ENCODE peak calls at places on chromosomes 1 and 21, in nine cellular contexts. One of them, this sample, is unnamed.

GRCh38 chr1:206769331-206769731 is 1.2 kb upstream of the IL19 start:
- DNase-seq in naive thymus-derived CD4-positive, alpha-beta T cell: peak; percentile 41
- DNase-seq in cardiac muscle cell: no peak
- DNase-seq in CD8-positive, alpha-beta T cell: peak; percentile 67
- DNase-seq in neural progenitor cell: no peak
- DNase-seq in uterus: no peak
- DNase-seq in A549: no peak
- DNase-seq in suprapubic skin: no peak
- DNase-seq in CD4-positive, CD25-positive, alpha-beta regulatory T cell: peak; percentile 87
- DNase-seq in this sample: no peak

GRCh38 chr1:59238993-59239392 is 57.9 kb upstream of the FGGY start:
- DNase-seq in naive thymus-derived CD4-positive, alpha-beta T cell: no peak
- DNase-seq in cardiac muscle cell: no peak
- DNase-seq in CD8-positive, alpha-beta T cell: no peak
- DNase-seq in neural progenitor cell: no peak
- DNase-seq in uterus: no peak
- DNase-seq in A549: no peak
- DNase-seq in suprapubic skin: no peak
- DNase-seq in CD4-positive, CD25-positive, alpha-beta regulatory T cell: no peak
- DNase-seq in this sample: no peak

GRCh38 chr1:115189814-115190541 is 100.7 kb upstream of the TSPAN2 start:
- DNase-seq in naive thymus-derived CD4-positive, alpha-beta T cell: no peak
- DNase-seq in cardiac muscle cell: peak; percentile 58
- DNase-seq in CD8-positive, alpha-beta T cell: no peak
- DNase-seq in neural progenitor cell: no peak
- DNase-seq in uterus: peak; percentile 60
- DNase-seq in A549: peak; percentile 55
- DNase-seq in suprapubic skin: no peak
- DNase-seq in CD4-positive, CD25-positive, alpha-beta regulatory T cell: no peak
- DNase-seq in this sample: peak; percentile 47

GRCh38 chr1:235018720-235019444 is 109.8 kb downstream of the TOMM20 start:
- DNase-seq in naive thymus-derived CD4-positive, alpha-beta T cell: no peak
- DNase-seq in cardiac muscle cell: no peak
- DNase-seq in CD8-positive, alpha-beta T cell: no peak
- DNase-seq in neural progenitor cell: no peak
- DNase-seq in uterus: no peak
- DNase-seq in A549: no peak
- DNase-seq in suprapubic skin: no peak
- DNase-seq in CD4-positive, CD25-positive, alpha-beta regulatory T cell: no peak
- DNase-seq in this sample: no peak

GRCh38 chr1:62301726-62302390 is 17.4 kb downstream of the KANK4 start:
- DNase-seq in naive thymus-derived CD4-positive, alpha-beta T cell: no peak
- DNase-seq in cardiac muscle cell: no peak
- DNase-seq in CD8-positive, alpha-beta T cell: no peak
- DNase-seq in neural progenitor cell: no peak
- DNase-seq in uterus: no peak
- DNase-seq in A549: no peak
- DNase-seq in suprapubic skin: no peak
- DNase-seq in CD4-positive, CD25-positive, alpha-beta regulatory T cell: no peak
- DNase-seq in this sample: no peak

GRCh38 chr21:44800103-44800502 is 1.5 kb downstream of the UBE2G2 start:
- DNase-seq in naive thymus-derived CD4-positive, alpha-beta T cell: no peak
- DNase-seq in cardiac muscle cell: peak; percentile 65
- DNase-seq in CD8-positive, alpha-beta T cell: no peak
- DNase-seq in neural progenitor cell: peak; percentile 52
- DNase-seq in uterus: no peak
- DNase-seq in A549: no peak
- DNase-seq in suprapubic skin: no peak
- DNase-seq in CD4-positive, CD25-positive, alpha-beta regulatory T cell: peak; percentile 41
- DNase-seq in this sample: no peak

GRCh38 chr21:36989699-36990507 is 16.6 kb upstream of the RIPPLY3 start:
- DNase-seq in naive thymus-derived CD4-positive, alpha-beta T cell: peak; percentile 69
- DNase-seq in cardiac muscle cell: peak; percentile 96
- DNase-seq in CD8-positive, alpha-beta T cell: peak; percentile 69
- DNase-seq in neural progenitor cell: peak; percentile 96
- DNase-seq in uterus: peak; percentile 93
- DNase-seq in A549: peak; percentile 87
- DNase-seq in suprapubic skin: peak; percentile 92
- DNase-seq in CD4-positive, CD25-positive, alpha-beta regulatory T cell: peak; percentile 94
- DNase-seq in this sample: peak; percentile 98

GRCh38 chr1:207454046-207454964 is at the start of gene CR2:
- DNase-seq in naive thymus-derived CD4-positive, alpha-beta T cell: peak; percentile 40
- DNase-seq in cardiac muscle cell: no peak
- DNase-seq in CD8-positive, alpha-beta T cell: peak; percentile 54
- DNase-seq in neural progenitor cell: peak; percentile 81
- DNase-seq in uterus: peak; percentile 13
- DNase-seq in A549: peak; percentile 3
- DNase-seq in suprapubic skin: no peak
- DNase-seq in CD4-positive, CD25-positive, alpha-beta regulatory T cell: peak; percentile 35
- DNase-seq in this sample: peak; percentile 51

GRCh38 chr1:118866330-118866729 is 121.8 kb downstream of the TBX15 start:
- DNase-seq in naive thymus-derived CD4-positive, alpha-beta T cell: no peak
- DNase-seq in cardiac muscle cell: no peak
- DNase-seq in CD8-positive, alpha-beta T cell: no peak
- DNase-seq in neural progenitor cell: no peak
- DNase-seq in uterus: no peak
- DNase-seq in A549: no peak
- DNase-seq in suprapubic skin: no peak
- DNase-seq in CD4-positive, CD25-positive, alpha-beta regulatory T cell: no peak
- DNase-seq in this sample: no peak

GRCh38 chr1:230186003-230186863 is 119.2 kb downstream of the GALNT2 start:
- DNase-seq in naive thymus-derived CD4-positive, alpha-beta T cell: no peak
- DNase-seq in cardiac muscle cell: peak; percentile 78
- DNase-seq in CD8-positive, alpha-beta T cell: no peak
- DNase-seq in neural progenitor cell: no peak
- DNase-seq in uterus: no peak
- DNase-seq in A549: peak; percentile 87
- DNase-seq in suprapubic skin: no peak
- DNase-seq in CD4-positive, CD25-positive, alpha-beta regulatory T cell: no peak
- DNase-seq in this sample: no peak

GRCh38 chr1:64092851-64093371 is 110.5 kb upstream of the UBE2U start:
- DNase-seq in naive thymus-derived CD4-positive, alpha-beta T cell: no peak
- DNase-seq in cardiac muscle cell: no peak
- DNase-seq in CD8-positive, alpha-beta T cell: no peak
- DNase-seq in neural progenitor cell: no peak
- DNase-seq in uterus: no peak
- DNase-seq in A549: no peak
- DNase-seq in suprapubic skin: no peak
- DNase-seq in CD4-positive, CD25-positive, alpha-beta regulatory T cell: no peak
- DNase-seq in this sample: no peak

GRCh38 chr1:204583909-204584632 is 67.9 kb downstream of the MDM4 start:
- DNase-seq in naive thymus-derived CD4-positive, alpha-beta T cell: no peak
- DNase-seq in cardiac muscle cell: no peak
- DNase-seq in CD8-positive, alpha-beta T cell: no peak
- DNase-seq in neural progenitor cell: no peak
- DNase-seq in uterus: no peak
- DNase-seq in A549: no peak
- DNase-seq in suprapubic skin: no peak
- DNase-seq in CD4-positive, CD25-positive, alpha-beta regulatory T cell: no peak
- DNase-seq in this sample: peak; percentile 43

GRCh38 chr1:183652547-183653467 is at the start of gene APOBEC4:
- DNase-seq in naive thymus-derived CD4-positive, alpha-beta T cell: peak; percentile 34
- DNase-seq in cardiac muscle cell: peak; percentile 34
- DNase-seq in CD8-positive, alpha-beta T cell: no peak
- DNase-seq in neural progenitor cell: no peak
- DNase-seq in uterus: no peak
- DNase-seq in A549: no peak
- DNase-seq in suprapubic skin: no peak
- DNase-seq in CD4-positive, CD25-positive, alpha-beta regulatory T cell: peak; percentile 31
- DNase-seq in this sample: no peak

GRCh38 chr1:183653876-183654451 is 848 bp upstream of the APOBEC4 start:
- DNase-seq in naive thymus-derived CD4-positive, alpha-beta T cell: no peak
- DNase-seq in cardiac muscle cell: no peak
- DNase-seq in CD8-positive, alpha-beta T cell: no peak
- DNase-seq in neural progenitor cell: no peak
- DNase-seq in uterus: no peak
- DNase-seq in A549: no peak
- DNase-seq in suprapubic skin: no peak
- DNase-seq in CD4-positive, CD25-positive, alpha-beta regulatory T cell: no peak
- DNase-seq in this sample: peak; percentile 58

GRCh38 chr1:183652107-183652506 is 1.0 kb downstream of the APOBEC4 start:
- DNase-seq in naive thymus-derived CD4-positive, alpha-beta T cell: peak; percentile 17
- DNase-seq in cardiac muscle cell: no peak
- DNase-seq in CD8-positive, alpha-beta T cell: no peak
- DNase-seq in neural progenitor cell: no peak
- DNase-seq in uterus: no peak
- DNase-seq in A549: no peak
- DNase-seq in suprapubic skin: no peak
- DNase-seq in CD4-positive, CD25-positive, alpha-beta regulatory T cell: peak; percentile 24
- DNase-seq in this sample: no peak

GRCh38 chr1:183653468-183653794 is 315 bp upstream of the APOBEC4 start:
- DNase-seq in naive thymus-derived CD4-positive, alpha-beta T cell: no peak
- DNase-seq in cardiac muscle cell: no peak
- DNase-seq in CD8-positive, alpha-beta T cell: no peak
- DNase-seq in neural progenitor cell: no peak
- DNase-seq in uterus: no peak
- DNase-seq in A549: no peak
- DNase-seq in suprapubic skin: no peak
- DNase-seq in CD4-positive, CD25-positive, alpha-beta regulatory T cell: no peak
- DNase-seq in this sample: no peak

DNA sequence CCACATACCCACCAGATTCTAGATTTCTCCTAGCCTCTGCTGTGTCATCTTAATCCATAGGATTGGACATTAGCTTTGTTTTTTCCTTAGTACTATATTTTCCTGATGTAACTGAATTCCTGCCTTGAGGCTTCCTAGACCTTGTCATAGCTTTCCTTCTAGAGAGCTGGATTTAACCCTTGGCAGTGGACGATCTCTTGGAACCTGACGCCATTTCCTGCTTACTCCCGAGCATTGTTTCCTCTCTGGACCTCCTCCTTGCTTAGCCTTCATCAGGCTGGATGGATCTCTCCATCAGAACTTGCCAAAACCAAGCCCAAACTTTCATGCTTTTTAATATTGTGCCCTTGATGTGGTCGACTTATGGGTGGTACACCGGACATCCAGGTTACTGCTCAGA is 1.5 kb downstream of the APOBEC4 start:
- DNase-seq in naive thymus-derived CD4-positive, alpha-beta T cell: no peak
- DNase-seq in cardiac muscle cell: no peak
- DNase-seq in CD8-positive, alpha-beta T cell: no peak
- DNase-seq in neural progenitor cell: no peak
- DNase-seq in uterus: no peak
- DNase-seq in A549: no peak
- DNase-seq in suprapubic skin: no peak
- DNase-seq in CD4-positive, CD25-positive, alpha-beta regulatory T cell: no peak
- DNase-seq in this sample: no peak
- H3K4me1 ChIP-seq in naive thymus-derived CD4-positive, alpha-beta T cell: peaks cover 18% of the 10 kb centered on the region
- H3K4me1 ChIP-seq in cardiac muscle cell: peaks cover 39% of the 10 kb centered on the region
- H3K4me1 ChIP-seq in CD8-positive, alpha-beta T cell: peaks cover 19% of the 10 kb centered on the region
- H3K4me1 ChIP-seq in neural progenitor cell: no peaks in the 10 kb centered on the region
- H3K4me1 ChIP-seq in uterus: no peaks in the 10 kb centered on the region
- H3K4me1 ChIP-seq in A549: peaks cover 4% of the 10 kb centered on the region
- H3K4me1 ChIP-seq in suprapubic skin: peaks cover 3% of the 10 kb centered on the region
- H3K4me1 ChIP-seq in CD4-positive, CD25-positive, alpha-beta regulatory T cell: peaks cover 14% of the 10 kb centered on the region
- H3K4me1 ChIP-seq in this sample: no peaks in the 10 kb centered on the region

DNA sequence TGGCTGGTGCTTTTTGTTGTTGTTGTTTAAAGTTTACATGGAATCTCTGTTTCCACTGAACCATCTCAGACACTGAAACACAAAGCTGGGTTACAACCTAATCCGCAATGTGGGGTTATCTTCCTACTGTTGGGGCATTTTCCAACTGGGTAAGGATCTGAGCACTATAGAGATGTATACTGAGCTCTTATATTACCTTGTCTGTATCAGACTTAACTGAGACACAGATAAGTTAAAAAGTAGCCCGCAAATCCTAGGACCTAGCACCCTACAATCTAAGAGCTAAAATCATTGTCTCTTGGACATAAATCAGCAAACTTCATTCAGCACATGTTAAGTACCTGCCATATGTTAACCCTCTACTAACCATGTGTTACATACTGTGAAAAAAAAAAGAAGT is 169.2 kb downstream of the LTN1 start:
- DNase-seq in naive thymus-derived CD4-positive, alpha-beta T cell: no peak
- DNase-seq in cardiac muscle cell: no peak
- DNase-seq in CD8-positive, alpha-beta T cell: no peak
- DNase-seq in neural progenitor cell: no peak
- DNase-seq in uterus: no peak
- DNase-seq in A549: no peak
- DNase-seq in suprapubic skin: no peak
- DNase-seq in CD4-positive, CD25-positive, alpha-beta regulatory T cell: no peak
- DNase-seq in this sample: no peak
- H3K27ac ChIP-seq in naive thymus-derived CD4-positive, alpha-beta T cell: no peak overlapping the region
- H3K27ac ChIP-seq in cardiac muscle cell: no peak overlapping the region
- H3K27ac ChIP-seq in CD8-positive, alpha-beta T cell: no peak overlapping the region
- H3K27ac ChIP-seq in neural progenitor cell: no peak overlapping the region
- H3K27ac ChIP-seq in uterus: peak overlapping the region; percentile 89
- H3K27ac ChIP-seq in A549: no peak overlapping the region
- H3K27ac ChIP-seq in suprapubic skin: peak overlapping the region; percentile 66
- H3K27ac ChIP-seq in CD4-positive, CD25-positive, alpha-beta regulatory T cell: no peak overlapping the region
- H3K27ac ChIP-seq in this sample: peak overlapping the region; percentile 51

DNA sequence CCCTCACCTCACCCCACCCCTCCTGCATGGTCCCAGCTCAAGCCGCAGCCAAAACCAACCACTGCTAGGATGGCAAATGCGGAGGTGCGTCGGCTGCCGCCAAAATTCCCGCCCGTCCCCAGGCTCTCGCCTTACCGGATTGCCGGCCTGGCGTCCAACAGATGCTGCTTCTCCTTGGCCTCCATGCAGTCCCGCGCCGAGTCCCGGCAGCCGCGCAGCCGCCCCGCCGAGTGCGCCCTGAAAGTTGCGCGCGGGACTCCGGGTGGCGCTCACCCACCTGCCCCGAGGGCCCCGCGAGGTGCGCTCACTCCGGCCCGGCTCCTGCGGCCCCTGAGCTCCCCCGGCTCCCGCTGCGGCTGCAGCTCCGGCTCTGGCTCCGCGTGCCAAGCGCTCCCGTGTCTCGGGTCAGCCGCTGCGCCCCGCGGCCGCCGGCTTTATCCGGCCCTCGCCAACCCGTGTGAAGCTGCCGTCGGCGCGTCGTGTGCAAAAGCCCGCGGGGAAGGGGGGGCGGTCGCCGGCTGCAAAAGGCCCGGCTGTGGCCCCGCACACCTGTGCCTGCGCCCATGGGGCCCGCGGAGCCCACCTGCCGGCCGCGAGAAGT is at the start of gene SLC30A2:
- DNase-seq in naive thymus-derived CD4-positive, alpha-beta T cell: no peak
- DNase-seq in cardiac muscle cell: no peak
- DNase-seq in CD8-positive, alpha-beta T cell: no peak
- DNase-seq in neural progenitor cell: peak; percentile 72
- DNase-seq in uterus: no peak
- DNase-seq in A549: no peak
- DNase-seq in suprapubic skin: no peak
- DNase-seq in CD4-positive, CD25-positive, alpha-beta regulatory T cell: no peak
- DNase-seq in this sample: no peak
- H3K4me3 ChIP-seq in naive thymus-derived CD4-positive, alpha-beta T cell: no peak within 1 kb of the TSS
- H3K4me3 ChIP-seq in cardiac muscle cell: peak within 1 kb of the TSS; percentile 15
- H3K4me3 ChIP-seq in CD8-positive, alpha-beta T cell: no peak within 1 kb of the TSS
- H3K4me3 ChIP-seq in neural progenitor cell: peak within 1 kb of the TSS; percentile 49
- H3K4me3 ChIP-seq in uterus: no peak within 1 kb of the TSS
- H3K4me3 ChIP-seq in A549: peak within 1 kb of the TSS; percentile 38
- H3K4me3 ChIP-seq in suprapubic skin: peak within 1 kb of the TSS; percentile 45
- H3K4me3 ChIP-seq in CD4-positive, CD25-positive, alpha-beta regulatory T cell: no peak within 1 kb of the TSS
- H3K4me3 ChIP-seq in this sample: peak within 1 kb of the TSS; percentile 8

DNA sequence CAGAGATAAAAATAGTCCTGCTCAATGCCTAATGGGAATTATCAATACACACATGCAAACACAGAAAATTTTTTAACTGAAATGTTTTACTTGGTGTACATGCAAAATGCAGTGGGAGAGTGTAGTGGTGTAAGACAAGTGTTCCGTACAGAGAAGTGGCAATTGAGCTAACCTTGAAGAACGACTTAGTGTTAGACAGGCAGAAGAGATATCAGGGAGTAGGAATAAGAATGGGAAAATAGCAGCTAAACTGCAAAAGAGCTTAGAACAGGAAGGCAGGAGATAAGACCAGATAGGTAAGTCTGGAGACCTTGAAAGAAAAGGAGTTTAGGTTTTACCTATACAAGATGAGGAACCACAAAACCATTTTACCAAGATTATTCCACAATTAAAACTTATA is 9.0 kb downstream of the USP24 start:
- DNase-seq in naive thymus-derived CD4-positive, alpha-beta T cell: no peak
- DNase-seq in cardiac muscle cell: no peak
- DNase-seq in CD8-positive, alpha-beta T cell: no peak
- DNase-seq in neural progenitor cell: no peak
- DNase-seq in uterus: no peak
- DNase-seq in A549: no peak
- DNase-seq in suprapubic skin: no peak
- DNase-seq in CD4-positive, CD25-positive, alpha-beta regulatory T cell: no peak
- DNase-seq in this sample: no peak
- H3K4me1 ChIP-seq in naive thymus-derived CD4-positive, alpha-beta T cell: peaks cover 46% of the 10 kb centered on the region
- H3K4me1 ChIP-seq in cardiac muscle cell: peaks cover 26% of the 10 kb centered on the region
- H3K4me1 ChIP-seq in CD8-positive, alpha-beta T cell: peaks cover 55% of the 10 kb centered on the region
- H3K4me1 ChIP-seq in neural progenitor cell: peaks cover 15% of the 10 kb centered on the region
- H3K4me1 ChIP-seq in uterus: peaks cover 3% of the 10 kb centered on the region
- H3K4me1 ChIP-seq in A549: peaks cover 52% of the 10 kb centered on the region
- H3K4me1 ChIP-seq in suprapubic skin: peaks cover 46% of the 10 kb centered on the region
- H3K4me1 ChIP-seq in CD4-positive, CD25-positive, alpha-beta regulatory T cell: peaks cover 61% of the 10 kb centered on the region
- H3K4me1 ChIP-seq in this sample: peaks cover 9% of the 10 kb centered on the region